ENCODE peak calls at places on chromosomes 12 and 14, in seven cellular contexts. Y, M, H, S, T, L and D are unnamed samples.

GRCh38 chr12:5078423-5078822 is 34.7 kb downstream of the KCNA5 start:
- DNase-seq in T (no peak), H (peak), Y (no peak), L (no peak), S (no peak), M (no peak), D (no peak)

GRCh38 chr14:68820999-68821683 is 28.3 kb upstream of the ZFP36L1 start:
- DNase-seq in T (no peak), L (no peak), H (no peak), S (no peak), Y (no peak), M (no peak), D (no peak)

GRCh38 chr12:44379827-44380226 is 496.3 kb downstream of the NELL2 start:
- DNase-seq in S (no peak), Y (no peak), H (no peak), L (no peak), M (no peak), T (peak), D (peak)

GRCh38 chr12:75657866-75658265 is 146.5 kb upstream of the KRR1 start:
- DNase-seq in S (no peak), H (no peak), M (no peak), Y (no peak), L (peak), T (no peak), D (no peak)

GRCh38 chr14:104600141-104600643 is 4.4 kb downstream of the TMEM179 start:
- DNase-seq in H (no peak), Y (peak), S (peak), T (peak), L (no peak), M (no peak), D (no peak)

GRCh38 chr12:93879476-93880376 is 202.6 kb downstream of the CRADD start:
- DNase-seq in L (peak), M (no peak), S (peak), T (no peak), Y (no peak), H (no peak), D (no peak)

GRCh38 chr12:113847856-113848255 is 118.3 kb downstream of the RBM19 start:
- DNase-seq in L (no peak), S (no peak), M (no peak), H (no peak), T (no peak), Y (no peak), D (no peak)

GRCh38 chr14:105324080-105324778 is 9.7 kb downstream of the PACS2 start:
- DNase-seq in L (no peak), T (peak), Y (peak), M (no peak), H (no peak), S (no peak), D (peak)

GRCh38 chr14:41615011-41615595 is 8.4 kb downstream of the LRFN5 start:
- DNase-seq in M (no peak), Y (no peak), L (peak), S (no peak), T (no peak), H (no peak), D (no peak)

GRCh38 chr14:73295198-73295796 is 58.0 kb downstream of the PAPLN start:
- DNase-seq in Y (peak), M (no peak), H (no peak), T (no peak), S (peak), L (peak), D (peak)

GRCh38 chr12:94145231-94145979 is 3.0 kb upstream of the PLXNC1 start:
- DNase-seq in Y (peak), S (peak), M (peak), L (peak), H (no peak), T (peak), D (no peak)

GRCh38 chr12:30783946-30784345 is 29.2 kb upstream of the CAPRIN2 start:
- DNase-seq in T (no peak), H (no peak), L (no peak), S (no peak), M (no peak), Y (no peak), D (no peak)

GRCh38 chr12:106130474-106131113 is 8.2 kb downstream of the NUAK1 start:
- DNase-seq in S (no peak), H (no peak), Y (no peak), L (no peak), M (no peak), T (no peak), D (no peak)

GRCh38 chr12:2054091-2055018 is 1.6 kb downstream of the CACNA1C start:
- DNase-seq in L (peak), S (no peak), H (peak), M (no peak), Y (peak), T (peak), D (peak)

GRCh38 chr12:69846976-69847375 is 21.9 kb downstream of the MYRFL start:
- DNase-seq in H (no peak), M (no peak), Y (no peak), S (no peak), T (no peak), L (no peak), D (no peak)

GRCh38 chr12:77995436-77996167 is 164.9 kb downstream of the NAV3 start:
- DNase-seq in T (no peak), L (peak), H (no peak), Y (no peak), S (peak), M (no peak), D (no peak)

GRCh38 chr12:51371295-51371953 is 19.8 kb downstream of the GALNT6 start:
- DNase-seq in H (peak), Y (no peak), T (no peak), L (peak), M (peak), S (peak), D (peak)

GRCh38 chr12:109115758-109116610 is at the start of gene ACACB:
- DNase-seq in L (no peak), Y (no peak), M (no peak), H (no peak), T (peak), S (no peak), D (peak)

GRCh38 chr12:5165296-5165970 is 121.8 kb downstream of the KCNA5 start:
- DNase-seq in S (no peak), T (no peak), M (no peak), Y (no peak), L (no peak), H (no peak), D (no peak)

GRCh38 chr12:15049456-15050153 is 76.8 kb downstream of the PDE6H start:
- DNase-seq in Y (no peak), H (no peak), L (no peak), T (no peak), S (no peak), M (no peak), D (no peak)

GRCh38 chr12:116863275-116863767 is 17.9 kb downstream of the HRK start:
- DNase-seq in M (no peak), L (peak), T (no peak), H (no peak), S (peak), Y (no peak), D (peak)

GRCh38 chr14:61564623-61565091 is 130.7 kb upstream of the HIF1A start:
- DNase-seq in H (no peak), L (peak), S (peak), Y (no peak), T (no peak), M (peak), D (peak)

GRCh38 chr14:28661171-28661772 is 105.3 kb upstream of the FOXG1 start:
- DNase-seq in H (no peak), Y (no peak), S (peak), T (no peak), L (peak), M (no peak), D (peak)